ENCODE peak calls at places on chromosomes 1 and 21, in ten cellular contexts. R, D, L, B, H, Z, F, U, G and Q are unnamed samples.

GRCh38 chr1:8702121-8702520 is 115.3 kb downstream of the RERE start:
- DNase-seq in G (no peak), B (no peak), L (no peak), U (peak), R (peak), H (no peak), F (peak), D (no peak), Z (no peak), Q (peak)

GRCh38 chr1:172070055-172070454 is 228.8 kb downstream of the DNM3 start:
- DNase-seq in Z (no peak), D (no peak), F (no peak), G (no peak), R (no peak), H (no peak), L (no peak), U (no peak), B (no peak), Q (no peak)

GRCh38 chr1:208728815-208729214 is 484.6 kb upstream of the PLXNA2 start:
- DNase-seq in F (no peak), D (no peak), L (no peak), H (no peak), Z (no peak), G (no peak), B (no peak), U (no peak), R (no peak), Q (no peak)

GRCh38 chr1:29657816-29658215 is 421.5 kb downstream of the PTPRU start:
- DNase-seq in R (no peak), U (no peak), G (no peak), Z (no peak), L (no peak), B (no peak), D (no peak), F (no peak), H (no peak), Q (no peak)

GRCh38 chr1:1899266-1899966 is 8.5 kb upstream of the GNB1 start:
- DNase-seq in U (no peak), R (no peak), D (no peak), F (peak), Z (peak), B (no peak), H (no peak), G (peak), L (no peak), Q (no peak)

GRCh38 chr1:218640213-218640612 is 295.1 kb downstream of the TGFB2 start:
- DNase-seq in H (no peak), F (no peak), D (no peak), G (no peak), U (no peak), R (no peak), L (no peak), Z (no peak), B (no peak), Q (no peak)

GRCh38 chr1:162062542-162063015 is 6.9 kb upstream of the NOS1AP start:
- DNase-seq in Z (peak), H (no peak), U (no peak), R (peak), B (no peak), D (peak), G (no peak), F (peak), L (no peak), Q (no peak)

GRCh38 chr21:43981151-43981870 is 30.8 kb upstream of the TRAPPC10 start:
- DNase-seq in H (no peak), L (no peak), D (no peak), R (no peak), G (no peak), F (no peak), Z (no peak), U (no peak), B (no peak), Q (no peak)

GRCh38 chr1:169053196-169053595 is 53.3 kb upstream of the ATP1B1 start:
- DNase-seq in R (no peak), U (no peak), L (no peak), F (no peak), Z (no peak), D (no peak), H (no peak), B (no peak), G (no peak), Q (no peak)

GRCh38 chr1:173122958-173123852 is 72.5 kb upstream of the TNFSF18 start:
- DNase-seq in Z (peak), D (peak), G (no peak), R (peak), B (no peak), F (peak), U (no peak), L (peak), H (peak), Q (peak)
- H3K4me3 ChIP-seq in Z (peak), D (peak), G (no peak), R (no peak), B (no peak), F (no peak), U (no peak), L (peak), H (peak), Q (no peak)

DNA sequence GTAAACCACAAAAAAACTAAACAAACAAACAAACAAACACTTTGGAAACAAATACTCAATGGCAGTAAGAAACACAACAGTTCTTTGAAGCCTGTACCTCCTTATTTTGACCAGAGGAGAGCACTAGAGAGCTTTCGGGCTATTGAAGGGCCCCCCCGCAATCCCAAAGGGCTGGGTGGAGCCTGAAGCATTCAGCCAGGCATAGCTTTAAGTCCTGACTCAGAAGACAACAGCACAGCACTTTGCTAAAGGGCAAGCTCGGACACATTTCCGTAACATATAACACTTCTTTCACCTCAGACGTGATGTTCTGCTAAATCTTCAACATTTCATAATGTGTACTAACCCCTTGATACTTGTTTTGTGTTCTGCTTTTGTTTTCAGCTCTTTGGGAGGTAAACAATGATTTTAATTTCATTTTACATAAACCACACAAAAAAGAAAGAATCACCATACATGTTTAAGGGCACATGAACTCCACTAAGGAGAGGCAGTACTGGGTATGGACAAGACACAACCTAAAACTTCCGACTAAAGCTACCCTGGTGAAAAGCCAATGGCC is 9.7 kb upstream of the SHCBP1L start:
- DNase-seq in F (peak), L (peak), G (no peak), Z (peak), U (peak), B (no peak), R (peak), H (peak), D (peak), Q (peak)
- H3K27ac ChIP-seq in F (no peak), L (peak), G (no peak), Z (peak), U (no peak), B (no peak), R (peak), H (peak), D (peak), Q (peak)

DNA sequence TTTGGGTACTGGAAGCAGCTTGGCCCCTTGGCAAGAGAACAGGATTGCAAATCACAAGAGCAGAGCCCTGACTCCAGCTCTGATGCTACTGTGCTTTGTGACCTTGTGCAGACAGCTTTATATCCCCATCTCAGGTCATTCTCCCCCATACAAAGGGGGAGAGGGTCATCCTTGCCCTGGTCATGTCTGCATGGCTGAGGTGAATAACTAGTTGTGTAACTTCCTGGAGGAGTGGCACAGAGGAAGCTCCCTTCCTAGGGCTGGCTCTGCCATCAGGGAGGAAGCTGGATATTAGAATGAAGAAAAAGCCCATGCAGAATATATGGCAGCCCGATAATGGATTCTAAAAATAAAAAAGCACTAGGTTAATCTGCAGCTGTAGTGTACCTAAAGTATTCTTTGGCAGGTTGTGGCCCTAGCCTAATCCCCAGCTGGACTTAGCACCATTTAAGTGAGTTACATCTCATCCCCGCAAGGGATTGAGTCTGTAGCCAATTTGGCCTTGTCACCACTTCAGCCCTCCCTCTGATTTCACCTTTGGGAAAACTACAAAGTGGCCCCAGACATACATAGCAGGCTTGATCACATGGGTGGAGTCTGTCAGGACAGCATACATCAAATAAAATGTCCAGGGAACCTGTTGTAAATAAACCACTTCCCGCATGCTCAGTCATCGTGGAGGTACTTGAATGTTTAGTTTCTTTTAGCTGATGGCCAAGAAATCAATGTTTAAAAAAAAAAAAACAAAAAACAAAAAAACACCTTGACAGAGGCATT is 142.7 kb downstream of the DHRS3 start:
- DNase-seq in B (no peak), L (no peak), D (no peak), G (no peak), U (no peak), F (peak), H (no peak), Z (no peak), R (peak), Q (no peak)
- H3K4me3 ChIP-seq in B (no peak), L (no peak), D (no peak), G (no peak), U (no peak), F (no peak), H (no peak), Z (no peak), R (no peak), Q (no peak)

GRCh38 chr1:31415658-31416057 is 2.6 kb downstream of the SERINC2 start:
- DNase-seq in B (no peak), H (no peak), Z (no peak), L (no peak), U (no peak), R (no peak), G (no peak), D (no peak), F (no peak), Q (no peak)

GRCh38 chr1:31418626-31419025 is 5.6 kb downstream of the SERINC2 start:
- DNase-seq in B (no peak), G (no peak), H (no peak), D (no peak), U (no peak), F (no peak), L (no peak), Z (no peak), R (no peak), Q (no peak)

GRCh38 chr1:31414692-31415370 is 1.8 kb downstream of the SERINC2 start:
- DNase-seq in R (no peak), L (no peak), H (no peak), Z (no peak), F (peak), U (peak), D (no peak), B (no peak), G (no peak), Q (no peak)

GRCh38 chr1:31416101-31416736 is 3.2 kb downstream of the SERINC2 start:
- DNase-seq in U (peak), B (no peak), R (no peak), F (peak), L (no peak), Z (no peak), H (no peak), D (no peak), G (no peak), Q (peak)

GRCh38 chr1:31417148-31417547 is 4.1 kb downstream of the SERINC2 start:
- DNase-seq in R (no peak), L (no peak), B (no peak), U (no peak), D (no peak), Z (no peak), F (no peak), G (no peak), H (no peak), Q (no peak)
- H3K27ac ChIP-seq in R (no peak), L (no peak), B (no peak), U (no peak), D (no peak), Z (no peak), F (no peak), G (no peak), H (no peak), Q (no peak)

GRCh38 chr1:84688461-84689061 is 1.7 kb downstream of the SSX2IP start:
- DNase-seq in U (no peak), B (no peak), L (no peak), H (no peak), Z (no peak), D (no peak), F (no peak), R (no peak), G (no peak), Q (no peak)
- H3K4me3 ChIP-seq in U (no peak), B (no peak), L (no peak), H (no peak), Z (peak), D (no peak), F (no peak), R (no peak), G (no peak), Q (no peak)